ENCODE peak calls at places on chromosomes 11 and 22, in six cellular contexts. J, O, N, M, P and A are unnamed samples.

GRCh38 chr11:62854825-62855570 is 15.6 kb upstream of the WDR74 start:
- DNase-seq in J (no peak), O (no peak), N (no peak), M (no peak), P (no peak), A (no peak)

GRCh38 chr11:110763249-110764011 is 51.2 kb upstream of the ARHGAP20 start:
- DNase-seq in J (no peak), O (peak), N (no peak), M (peak), P (no peak), A (no peak)

GRCh38 chr11:134599180-134599810 is 187.3 kb upstream of the B3GAT1 start:
- DNase-seq in J (no peak), O (no peak), N (no peak), M (no peak), P (no peak), A (no peak)

GRCh38 chr22:43238526-43239006 is 51.6 kb upstream of the TTLL12 start:
- DNase-seq in J (no peak), O (no peak), N (no peak), M (peak), P (no peak), A (no peak)

GRCh38 chr11:75840560-75840959 is 25.6 kb downstream of the UVRAG start:
- DNase-seq in J (no peak), O (no peak), N (no peak), M (no peak), P (no peak), A (no peak)

GRCh38 chr11:45573728-45574127 is 91.7 kb downstream of the CHST1 start:
- DNase-seq in J (no peak), O (no peak), N (no peak), M (no peak), P (no peak), A (no peak)

GRCh38 chr22:44381761-44382454 is 69.2 kb upstream of the SHISAL1 start:
- DNase-seq in J (no peak), O (peak), N (no peak), M (no peak), P (peak), A (peak)

GRCh38 chr11:132334769-132335280 is 964.4 kb downstream of the NTM start:
- DNase-seq in J (no peak), O (no peak), N (no peak), M (no peak), P (no peak), A (no peak)

GRCh38 chr11:95218149-95218548 is 12.9 kb downstream of the SESN3 start:
- DNase-seq in J (no peak), O (no peak), N (no peak), M (no peak), P (no peak), A (no peak)

GRCh38 chr11:62400760-62401159 is 18.1 kb upstream of the SCGB1A1 start:
- DNase-seq in J (no peak), O (peak), N (no peak), M (peak), P (peak), A (peak)

GRCh38 chr22:26589367-26589844 is 526 bp downstream of the TPST2 start:
- DNase-seq in J (peak), O (peak), N (peak), M (peak), P (no peak), A (peak)

GRCh38 chr11:88535266-88535665 is 197.7 kb upstream of the CTSC start:
- DNase-seq in J (no peak), O (no peak), N (no peak), M (no peak), P (no peak), A (no peak)

GRCh38 chr11:76233936-76234703 is 27.8 kb upstream of the WNT11 start:
- DNase-seq in J (no peak), O (peak), N (no peak), M (peak), P (peak), A (peak)

GRCh38 chr11:12402027-12402426 is 24.7 kb downstream of the PARVA start:
- DNase-seq in J (no peak), O (no peak), N (no peak), M (no peak), P (no peak), A (no peak)
- H3K27ac ChIP-seq in J (no peak), O (no peak), N (no peak), M (peak), P (peak), A (no peak)

DNA sequence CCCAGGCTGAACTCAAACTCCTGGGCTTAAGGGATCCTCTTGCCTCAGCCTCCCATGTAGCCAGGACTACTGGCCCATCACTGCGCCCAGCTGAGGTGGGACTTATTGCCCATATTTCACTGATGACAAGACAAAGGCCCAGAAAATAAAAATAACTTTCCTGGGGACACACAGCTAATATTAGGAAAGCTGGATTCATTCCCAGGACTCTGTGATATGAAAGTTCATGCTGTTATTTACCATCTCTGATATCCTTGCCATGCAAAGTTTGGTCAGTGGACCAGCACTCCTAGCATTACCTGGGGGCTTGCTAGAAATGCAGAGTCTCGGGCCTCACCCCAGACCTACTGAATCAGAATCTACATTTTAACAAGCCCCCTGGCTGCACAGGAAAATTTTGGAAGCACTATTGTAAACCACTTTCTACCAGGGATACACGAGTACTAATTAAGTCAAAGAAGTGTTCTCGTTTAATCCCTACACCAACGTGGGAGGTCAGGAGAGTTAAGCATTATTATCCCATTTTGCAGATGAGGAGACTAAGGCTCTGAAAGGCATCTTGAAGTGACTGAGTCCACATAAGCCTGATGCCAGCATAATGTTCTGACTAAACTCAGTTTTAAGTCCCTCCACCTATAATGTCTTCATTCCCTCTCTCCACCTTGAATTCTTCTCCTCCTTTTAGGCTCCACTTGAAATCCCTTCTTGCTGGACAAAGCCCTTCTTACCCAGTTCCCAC is 2.5 kb upstream of the FAM83F start:
- DNase-seq in J (no peak), O (no peak), N (no peak), M (no peak), P (no peak), A (no peak)
- H3K27ac ChIP-seq in J (no peak), O (no peak), N (no peak), M (no peak), P (no peak), A (no peak)

GRCh38 chr11:57514538-57515331 is 767 bp downstream of the SLC43A1 start:
- DNase-seq in J (no peak), O (peak), N (peak), M (peak), P (peak), A (peak)

GRCh38 chr11:57513911-57514537 is 1.5 kb downstream of the SLC43A1 start:
- DNase-seq in J (no peak), O (peak), N (no peak), M (peak), P (peak), A (peak)

GRCh38 chr11:57511741-57512430 is 3.6 kb downstream of the SLC43A1 start:
- DNase-seq in J (no peak), O (no peak), N (no peak), M (no peak), P (no peak), A (no peak)

GRCh38 chr11:57513446-57513795 is 2.1 kb downstream of the SLC43A1 start:
- DNase-seq in J (no peak), O (no peak), N (no peak), M (no peak), P (no peak), A (no peak)

GRCh38 chr11:57512646-57513445 is 2.7 kb downstream of the SLC43A1 start:
- DNase-seq in J (no peak), O (no peak), N (no peak), M (no peak), P (no peak), A (no peak)
- H3K27ac ChIP-seq in J (no peak), O (no peak), N (no peak), M (peak), P (no peak), A (no peak)

GRCh38 chr11:9405721-9406120 is 21.3 kb downstream of the IPO7 start:
- DNase-seq in J (no peak), O (no peak), N (no peak), M (no peak), P (no peak), A (no peak)
- H3K27ac ChIP-seq in J (no peak), O (no peak), N (no peak), M (no peak), P (no peak), A (no peak)

GRCh38 chr11:12864316-12865156 is 144.6 kb upstream of the RASSF10 start:
- DNase-seq in J (peak), O (no peak), N (no peak), M (no peak), P (no peak), A (no peak)
- H3K27ac ChIP-seq in J (peak), O (no peak), N (no peak), M (peak), P (peak), A (no peak)

GRCh38 chr11:120564573-120565301 is 53.2 kb downstream of the GRIK4 start:
- DNase-seq in J (peak), O (peak), N (no peak), M (no peak), P (no peak), A (no peak)

GRCh38 chr11:120563698-120564572 is 52.4 kb downstream of the GRIK4 start:
- DNase-seq in J (peak), O (peak), N (no peak), M (no peak), P (no peak), A (no peak)

GRCh38 chr11:120562806-120563425 is 51.4 kb downstream of the GRIK4 start:
- DNase-seq in J (no peak), O (peak), N (no peak), M (no peak), P (no peak), A (no peak)

GRCh38 chr11:120566176-120566575 is 54.6 kb downstream of the GRIK4 start:
- DNase-seq in J (no peak), O (no peak), N (no peak), M (no peak), P (no peak), A (no peak)

DNA sequence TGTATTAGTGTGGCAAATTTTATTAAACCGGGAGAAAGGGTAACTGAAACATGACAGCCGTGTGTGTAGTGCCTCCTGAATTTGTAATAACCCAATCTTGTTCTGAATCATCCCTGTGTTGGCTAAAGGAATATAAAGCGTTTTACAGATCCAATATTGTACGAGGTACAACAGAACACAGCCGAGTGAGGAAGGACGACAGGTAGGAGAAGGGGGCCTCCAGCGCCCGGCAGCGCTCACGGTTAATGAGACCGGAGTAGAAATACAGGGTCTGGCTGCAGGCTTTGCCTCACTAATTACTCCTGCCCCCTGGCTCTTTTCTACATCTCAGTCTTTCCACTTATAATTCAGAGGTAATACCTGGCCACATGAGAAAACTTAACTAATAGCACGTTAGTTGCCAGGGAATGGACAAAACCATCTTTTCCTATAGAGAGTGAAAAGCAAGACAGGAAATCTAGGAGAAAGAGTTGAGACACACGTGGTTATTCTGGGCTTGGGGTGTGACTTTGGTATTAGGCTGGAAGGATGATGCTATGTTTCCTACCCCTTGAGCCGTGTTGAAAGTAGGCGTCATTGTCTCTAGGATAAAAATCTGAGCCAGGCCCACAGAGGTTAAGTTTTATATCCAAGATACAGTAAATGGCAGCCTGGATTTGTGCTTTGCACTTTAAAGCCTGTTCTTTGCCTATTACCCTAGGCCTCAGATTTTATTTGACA is 54.0 kb downstream of the GRIK4 start:
- DNase-seq in J (no peak), O (no peak), N (no peak), M (no peak), P (peak), A (no peak)
- H3K27ac ChIP-seq in J (no peak), O (no peak), N (no peak), M (no peak), P (no peak), A (no peak)

GRCh38 chr11:68296344-68297051 is 15.9 kb upstream of the LRP5 start:
- DNase-seq in J (no peak), O (no peak), N (no peak), M (no peak), P (no peak), A (no peak)
- H3K27ac ChIP-seq in J (no peak), O (no peak), N (no peak), M (no peak), P (no peak), A (no peak)

GRCh38 chr11:2983908-2984307 is 8.2 kb downstream of the NAP1L4 start:
- DNase-seq in J (no peak), O (no peak), N (no peak), M (no peak), P (no peak), A (no peak)
- H3K27ac ChIP-seq in J (no peak), O (no peak), N (no peak), M (no peak), P (no peak), A (no peak)

GRCh38 chr11:1394936-1395772 is 5.4 kb downstream of the BRSK2 start:
- DNase-seq in J (no peak), O (peak), N (peak), M (no peak), P (no peak), A (no peak)
- H3K27ac ChIP-seq in J (no peak), O (no peak), N (no peak), M (no peak), P (no peak), A (no peak)